ENCODE peak calls at places on chromosome 10, in six cellular contexts. Z is NCI-H1048; N is WERI-Rb-1; I is stimulated activated CD4-positive, alpha-beta T cell treated with anti-CD3 and anti-CD28 coated beads, Interleukin-4, amount 100 ng/mL, for 24 hours; Y is AML-193; X is cardiac muscle cell. C is an unnamed sample.

GRCh38 chr10:16717617-16718395 is 99.4 kb downstream of the RSU1 start:
- DNase-seq in Z (no peak), N (no peak), I (no peak), Y (no peak), X (peak), C (no peak)

GRCh38 chr10:3828404-3829192 is 43.6 kb upstream of the KLF6 start:
- DNase-seq in Z (no peak), N (no peak), I (peak), Y (peak), X (peak), C (no peak)

GRCh38 chr10:99234067-99234738 is 1.4 kb downstream of the HPSE2 start:
- DNase-seq in Z (no peak), N (peak), I (peak), Y (no peak), X (peak), C (peak)

GRCh38 chr10:70232155-70232858 is 922 bp downstream of the PPA1 start:
- DNase-seq in Z (no peak), N (peak), I (peak), Y (peak), X (peak), C (peak)

GRCh38 chr10:63718453-63718852 is 197.3 kb downstream of the REEP3 start:
- DNase-seq in Z (no peak), N (no peak), I (no peak), Y (no peak), X (no peak), C (no peak)

GRCh38 chr10:80453715-80454525 is at the start of gene TSPAN14:
- DNase-seq in Z (peak), N (peak), I (peak), Y (peak), X (peak), C (peak)

GRCh38 chr10:61779950-61780659 is 117.4 kb downstream of the CABCOCO1 start:
- DNase-seq in Z (peak), N (no peak), I (peak), Y (no peak), X (peak), C (no peak)

GRCh38 chr10:132817701-132818211 is 31.8 kb upstream of the NKX6-2 start:
- DNase-seq in Z (no peak), N (no peak), I (no peak), Y (no peak), X (no peak), C (no peak)

GRCh38 chr10:119161680-119162079 is 3.8 kb downstream of the SFXN4 start:
- DNase-seq in Z (no peak), N (no peak), I (no peak), Y (no peak), X (peak), C (no peak)

C was measured in stimulated activated effector memory CD8-positive, alpha-beta T cell treated with anti-CD3 and anti-CD28 coated beads, Interleukin-12 subunit alpha, Interleukin-12 subunit beta, amount 100 ng/mL, for 72 hours.